ENCODE peak calls at places on chromosomes 7 and 10, in ten cellular contexts. A is HCT116; Y is fibroblast of lung; M is IMR-90; C is psoas muscle; E is SK-N-SH; V is heart right ventricle; F is colonic mucosa; T is CD8-positive, alpha-beta T cell; J is cardiac muscle cell. I is an unnamed sample.

GRCh38 chr7:73582664-73583202 is 4.4 kb upstream of the TBL2 start:
- DNase-seq in A (no peak), Y (no peak), M (no peak), C (no peak), E (no peak), V (no peak), F (no peak), T (no peak), J (no peak), I (no peak)

GRCh38 chr7:155214328-155214986 is 83.2 kb upstream of the INSIG1 start:
- DNase-seq in A (no peak), Y (no peak), M (no peak), C (no peak), E (no peak), V (no peak), F (no peak), T (no peak), J (no peak), I (no peak)

GRCh38 chr10:74683067-74683466 is 143.3 kb upstream of the KAT6B start:
- DNase-seq in A (no peak), Y (no peak), M (peak; percentile 1), C (no peak), E (no peak), V (no peak), F (no peak), T (no peak), J (no peak), I (no peak)

GRCh38 chr7:28954936-28955335 is 3.2 kb downstream of the TRIL start:
- DNase-seq in A (no peak), Y (peak; percentile 17), M (no peak), C (no peak), E (no peak), V (no peak), F (no peak), T (no peak), J (no peak), I (no peak)

GRCh38 chr10:88582411-88582805 is 710 bp downstream of the RNLS start:
- DNase-seq in A (no peak), Y (no peak), M (no peak), C (no peak), E (no peak), V (no peak), F (no peak), T (no peak), J (no peak), I (no peak)

GRCh38 chr7:21844742-21845141 is 101.0 kb downstream of the CDCA7L start:
- DNase-seq in A (no peak), Y (peak; percentile 1), M (no peak), C (no peak), E (no peak), V (no peak), F (no peak), T (no peak), J (no peak), I (no peak)

GRCh38 chr10:86876748-86877147 is 80.7 kb downstream of the MMRN2 start:
- DNase-seq in A (no peak), Y (peak; percentile 12), M (peak; percentile 79), C (no peak), E (no peak), V (no peak), F (no peak), T (no peak), J (no peak), I (no peak)

GRCh38 chr7:5139998-5140397 is 50.0 kb upstream of the WIPI2 start:
- DNase-seq in A (peak; percentile 39), Y (peak; percentile 3), M (peak; percentile 9), C (peak; percentile 21), E (peak; percentile 81), V (peak; percentile 12), F (peak; percentile 42), T (peak; percentile 20), J (peak; percentile 38), I (no peak)

GRCh38 chr7:143388491-143389101 is 7.5 kb downstream of the ZYX start:
- DNase-seq in A (no peak), Y (no peak), M (no peak), C (no peak), E (no peak), V (no peak), F (no peak), T (no peak), J (no peak), I (no peak)

GRCh38 chr7:143388051-143388450 is 6.9 kb downstream of the ZYX start:
- DNase-seq in A (no peak), Y (no peak), M (no peak), C (no peak), E (no peak), V (no peak), F (no peak), T (no peak), J (no peak), I (no peak)

GRCh38 chr7:143389316-143390097 is 8.4 kb downstream of the ZYX start:
- DNase-seq in A (no peak), Y (no peak), M (no peak), C (no peak), E (no peak), V (no peak), F (no peak), T (no peak), J (no peak), I (no peak)

GRCh38 chr7:143385891-143386781 is 5.0 kb downstream of the ZYX start:
- DNase-seq in A (no peak), Y (peak; percentile 62), M (no peak), C (no peak), E (no peak), V (no peak), F (no peak), T (peak; percentile 53), J (no peak), I (no peak)

DNA sequence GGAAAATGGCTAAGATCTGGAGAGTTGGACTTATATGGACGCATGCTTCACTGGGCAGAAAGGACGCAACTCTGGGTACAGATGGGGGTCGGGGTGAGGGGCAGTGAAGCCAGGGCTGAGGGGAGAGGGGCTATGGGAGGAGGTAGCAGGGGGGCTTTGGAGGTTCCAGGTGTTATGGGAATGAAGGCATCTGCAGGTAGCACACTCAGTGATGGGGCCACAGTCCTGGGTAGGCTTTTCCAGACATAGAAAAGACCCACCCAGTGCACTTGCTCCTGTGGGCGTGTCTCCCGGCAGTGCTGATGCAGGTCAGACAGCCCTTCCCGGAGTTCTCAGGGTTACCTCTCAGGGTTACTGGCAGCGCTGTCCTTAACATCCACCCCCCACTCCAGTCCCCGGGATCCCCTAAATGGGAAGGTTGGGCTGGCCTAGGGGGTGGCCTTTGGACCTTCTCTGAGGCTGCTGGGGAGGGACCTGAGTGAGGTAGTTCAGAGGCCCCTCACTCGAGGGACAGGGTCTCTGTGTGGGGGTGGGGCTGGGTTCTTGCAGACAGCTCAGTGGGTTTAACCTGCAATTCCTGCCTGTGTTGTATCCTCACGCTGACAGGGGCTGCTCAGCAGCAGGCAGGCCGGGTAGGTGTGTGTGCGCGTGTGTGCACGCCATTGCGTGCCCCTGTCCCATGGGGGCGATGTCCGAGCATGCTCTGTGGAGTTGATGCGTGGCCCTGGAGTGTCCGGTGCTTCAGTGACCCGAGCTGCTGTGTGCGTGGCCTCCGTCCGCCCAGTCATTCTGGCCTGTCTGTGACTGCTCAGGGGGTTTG is 6.2 kb downstream of the ZYX start:
- DNase-seq in A (no peak), Y (no peak), M (no peak), C (no peak), E (no peak), V (no peak), F (no peak), T (no peak), J (no peak), I (no peak)
- TF ChIP-seq CTCF in A (peak; percentile 32), Y (peak; percentile 17), M (peak; percentile 14), C (no peak), E (peak; percentile 44), V (no peak), F (no peak), T (no peak), J (peak; percentile 12), I (no peak)

DNA sequence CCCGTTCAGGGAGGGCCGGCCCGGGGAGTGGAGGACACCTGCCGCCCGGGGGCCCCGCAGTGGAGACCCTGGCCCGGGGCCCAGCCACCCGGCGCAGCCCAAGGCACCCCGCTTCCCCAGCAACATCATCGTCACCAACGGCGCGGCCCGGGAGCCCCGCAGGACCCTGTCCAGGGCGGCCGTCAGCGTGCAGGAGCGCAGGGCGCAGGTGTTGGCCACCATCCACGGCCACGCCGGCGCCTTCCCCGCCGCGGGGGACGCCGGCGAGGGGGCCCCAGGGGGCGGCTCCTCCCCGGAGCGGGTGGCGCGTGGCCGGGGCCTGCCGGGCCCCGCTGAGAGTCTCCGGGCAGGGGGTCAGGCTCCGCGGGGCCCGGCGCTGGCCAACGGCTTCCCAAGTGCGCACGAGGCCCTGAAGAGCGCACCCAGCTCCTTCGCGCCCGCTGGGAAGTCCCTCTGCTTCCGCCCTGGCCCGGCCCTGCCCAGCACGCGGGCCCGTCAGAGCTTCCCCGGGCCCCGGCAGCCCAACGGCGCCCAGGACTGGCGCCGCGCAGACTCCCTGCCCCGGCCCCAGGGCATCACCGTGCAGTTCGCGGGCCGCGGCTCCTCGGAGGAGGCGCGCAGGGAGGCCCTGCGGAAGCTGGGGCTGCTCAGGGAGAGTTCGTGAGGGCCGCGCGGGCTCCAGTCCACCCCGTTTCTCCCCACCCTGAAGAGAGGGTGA is 46.7 kb downstream of the PROSER2 start:
- DNase-seq in A (no peak), Y (peak; percentile 50), M (no peak), C (peak; percentile 25), E (peak; percentile 81), V (no peak), F (no peak), T (no peak), J (no peak), I (no peak)
- H3K36me3 ChIP-seq in A (peaks cover 30% of the 10 kb centered on the region), Y (no peaks in the 10 kb centered on the region), M (no peaks in the 10 kb centered on the region), C (no peaks in the 10 kb centered on the region), E (no peaks in the 10 kb centered on the region), V (no peaks in the 10 kb centered on the region), F (no peaks in the 10 kb centered on the region), T (no peaks in the 10 kb centered on the region), J (no peaks in the 10 kb centered on the region), I (peaks cover 1% of the 10 kb centered on the region)

GRCh38 chr10:15381420-15381819 is 10.3 kb upstream of the FAM171A1 start:
- DNase-seq in A (no peak), Y (no peak), M (no peak), C (no peak), E (no peak), V (no peak), F (no peak), T (no peak), J (no peak), I (no peak)

GRCh38 chr10:15374561-15374960 is 3.5 kb upstream of the FAM171A1 start:
- DNase-seq in A (no peak), Y (no peak), M (no peak), C (no peak), E (no peak), V (no peak), F (no peak), T (no peak), J (no peak), I (no peak)

GRCh38 chr10:15374156-15374555 is 3.1 kb upstream of the FAM171A1 start:
- DNase-seq in A (no peak), Y (no peak), M (no peak), C (no peak), E (no peak), V (no peak), F (no peak), T (no peak), J (no peak), I (no peak)

GRCh38 chr10:15379043-15379442 is 8.0 kb upstream of the FAM171A1 start:
- DNase-seq in A (no peak), Y (no peak), M (no peak), C (no peak), E (no peak), V (no peak), F (peak; percentile 14), T (no peak), J (no peak), I (no peak)

DNA sequence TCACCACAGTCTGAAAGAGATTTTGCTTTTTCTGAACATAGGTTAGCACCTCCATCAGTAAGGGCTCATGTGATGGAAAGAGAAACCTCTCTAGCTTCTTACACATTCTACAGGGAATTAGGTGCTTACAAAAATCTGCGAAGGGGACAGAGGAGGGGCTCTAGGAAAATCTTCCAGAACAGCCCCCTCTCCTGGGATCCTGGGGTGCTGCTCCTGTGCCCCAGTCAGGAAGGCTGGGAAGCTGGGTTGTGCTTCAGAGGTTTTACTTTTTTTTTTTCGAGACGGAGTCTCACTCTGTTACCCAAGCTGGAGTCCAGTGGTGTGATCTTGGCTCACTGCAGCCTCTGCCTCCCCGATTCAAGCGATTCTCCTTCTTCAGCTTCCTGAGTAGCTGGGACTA is 7.5 kb upstream of the FAM171A1 start:
- DNase-seq in A (no peak), Y (no peak), M (no peak), C (no peak), E (no peak), V (no peak), F (peak; percentile 12), T (no peak), J (no peak), I (no peak)
- TF ChIP-seq CTCF in A (no peak), Y (no peak), M (no peak), C (no peak), E (no peak), V (no peak), F (no peak), T (no peak), J (peak; percentile 8), I (no peak)

GRCh38 chr7:116784647-116785046 is 77.7 kb upstream of the CAPZA2 start:
- DNase-seq in A (no peak), Y (no peak), M (no peak), C (no peak), E (no peak), V (no peak), F (no peak), T (no peak), J (no peak), I (no peak)

GRCh38 chr7:116785851-116786250 is 76.5 kb upstream of the CAPZA2 start:
- DNase-seq in A (no peak), Y (peak; percentile 37), M (no peak), C (no peak), E (no peak), V (no peak), F (no peak), T (no peak), J (no peak), I (no peak)

GRCh38 chr7:116782177-116782711 is 80.1 kb upstream of the CAPZA2 start:
- DNase-seq in A (no peak), Y (peak; percentile 89), M (peak; percentile 48), C (no peak), E (no peak), V (no peak), F (no peak), T (no peak), J (no peak), I (no peak)

GRCh38 chr7:116781584-116781983 is 80.8 kb upstream of the CAPZA2 start:
- DNase-seq in A (no peak), Y (no peak), M (no peak), C (no peak), E (no peak), V (no peak), F (no peak), T (no peak), J (no peak), I (no peak)

DNA sequence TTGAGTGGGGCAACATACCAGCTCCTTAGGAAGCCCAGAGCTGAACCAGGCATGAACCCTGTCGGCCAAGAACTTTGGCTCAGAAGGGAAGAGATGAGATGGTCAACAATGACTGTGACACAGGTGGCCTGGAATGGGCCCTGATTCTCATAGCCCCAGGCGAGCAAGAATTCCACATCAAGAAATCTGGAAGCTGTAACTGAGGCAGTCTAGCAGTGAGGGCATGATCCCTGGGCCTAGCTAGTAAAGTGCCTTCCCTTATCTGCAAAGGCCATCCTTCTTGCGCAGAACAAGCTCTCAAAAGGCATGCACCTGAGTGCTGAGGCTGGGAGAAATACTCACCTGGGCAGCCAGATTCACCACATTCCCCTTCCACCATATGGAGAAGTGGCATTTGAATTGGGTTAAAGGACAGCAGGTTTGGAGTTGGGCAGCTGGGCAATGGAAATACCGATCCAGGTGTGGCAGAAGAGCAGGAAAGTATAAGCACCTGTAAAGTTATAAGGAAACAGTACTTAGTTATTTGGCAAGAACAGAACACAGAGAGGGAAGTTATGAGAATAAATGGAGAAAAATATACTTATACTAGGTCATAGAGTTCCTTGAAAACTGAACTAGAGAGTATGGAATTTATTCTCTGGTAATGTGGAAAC is 78.6 kb upstream of the CAPZA2 start:
- DNase-seq in A (no peak), Y (no peak), M (no peak), C (no peak), E (no peak), V (no peak), F (no peak), T (no peak), J (no peak), I (no peak)
- H3K36me3 ChIP-seq in A (peaks cover 100% of the 10 kb centered on the region), Y (peaks cover 3% of the 10 kb centered on the region), M (peaks cover 1% of the 10 kb centered on the region), C (peaks cover 20% of the 10 kb centered on the region), E (peaks cover 15% of the 10 kb centered on the region), V (no peaks in the 10 kb centered on the region), F (no peaks in the 10 kb centered on the region), T (no peaks in the 10 kb centered on the region), J (no peaks in the 10 kb centered on the region), I (peaks cover 10% of the 10 kb centered on the region)